ENCODE peak calls at places on chromosomes 11 and 22, in nine cellular contexts. N is AG04450, L is left ventricle myocardium inferior, A is OCI-LY7, O is astrocyte of the spinal cord, Z is kidney epithelial cell, I is lung, E is esophagus squamous epithelium, M is MCF 10A. G is an unnamed sample.

GRCh38 chr11:33329705-33330329 is 72.6 kb downstream of the HIPK3 start:
- DNase-seq in Z (peak), N (peak), I (no peak), L (no peak), O (peak), A (peak), E (no peak), M (peak), G (peak)

GRCh38 chr11:69638941-69639681 is 1.8 kb upstream of the CCND1 start:
- DNase-seq in Z (peak), O (peak), I (peak), L (peak), M (peak), A (peak), N (peak), E (no peak), G (peak)

GRCh38 chr22:44394246-44395115 is 81.7 kb upstream of the SHISAL1 start:
- DNase-seq in O (no peak), E (no peak), Z (no peak), A (no peak), I (no peak), N (no peak), M (no peak), L (peak), G (no peak)

GRCh38 chr11:40867991-40868685 is 591.3 kb downstream of the LRRC4C start:
- DNase-seq in M (no peak), E (no peak), N (no peak), L (no peak), A (no peak), O (no peak), Z (no peak), I (no peak), G (no peak)

GRCh38 chr11:35115688-35116030 is 23.3 kb upstream of the CD44 start:
- DNase-seq in O (no peak), M (peak), A (peak), N (no peak), L (no peak), E (no peak), I (no peak), Z (no peak), G (no peak)

GRCh38 chr22:28142361-28142801 is 223.3 kb upstream of the PITPNB start:
- DNase-seq in L (no peak), O (peak), E (no peak), N (peak), A (no peak), M (peak), Z (peak), I (no peak), G (no peak)

GRCh38 chr22:47337161-47337621 is 574.7 kb downstream of the TBC1D22A start:
- DNase-seq in M (peak), Z (peak), L (no peak), O (peak), N (peak), I (no peak), A (no peak), E (no peak), G (no peak)

GRCh38 chr11:131036544-131036943 is 120.3 kb upstream of the SNX19 start:
- DNase-seq in O (no peak), N (no peak), Z (no peak), L (no peak), E (no peak), I (no peak), M (no peak), A (no peak), G (no peak)

GRCh38 chr11:130088909-130089668 is 19.4 kb downstream of the APLP2 start:
- DNase-seq in N (no peak), M (peak), E (no peak), O (no peak), L (no peak), Z (no peak), I (no peak), A (no peak), G (no peak)

GRCh38 chr11:75237050-75237449 is 3.5 kb upstream of the TPBGL start:
- DNase-seq in N (no peak), O (no peak), L (no peak), I (no peak), Z (no peak), M (no peak), E (no peak), A (no peak), G (no peak)

GRCh38 chr11:104256525-104256924 is 92.6 kb upstream of the PDGFD start:
- DNase-seq in A (no peak), E (no peak), N (no peak), M (peak), I (no peak), O (peak), Z (no peak), L (no peak), G (no peak)

DNA sequence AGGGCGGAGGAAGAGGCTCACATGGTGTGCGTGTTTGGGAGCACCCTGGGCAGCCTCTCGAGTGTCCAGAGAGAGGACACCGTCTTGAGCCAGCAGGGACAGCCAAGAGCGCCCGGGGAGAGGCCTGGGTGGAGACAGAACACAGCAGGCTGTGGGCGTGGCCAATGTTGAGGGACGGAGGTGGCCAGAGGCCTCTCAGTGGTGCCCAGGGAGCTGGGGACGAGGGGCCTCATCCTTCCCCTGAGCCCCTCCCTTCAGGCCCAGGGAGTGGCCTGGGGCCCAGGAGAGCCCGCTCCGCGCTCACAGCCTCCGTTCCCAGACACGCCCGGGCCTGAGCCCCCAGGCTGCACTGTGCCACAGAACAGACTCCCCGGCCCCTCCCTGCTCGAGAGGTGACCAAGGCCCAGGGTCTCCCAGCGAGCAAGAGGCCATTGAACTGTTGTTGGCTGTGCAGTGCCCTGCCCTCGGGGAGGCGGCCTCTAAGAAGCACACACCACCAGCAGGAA is 48.4 kb downstream of the CDKN1C start:
- DNase-seq in I (peak), Z (no peak), O (no peak), A (no peak), N (no peak), L (peak), M (peak), E (no peak), G (no peak)
- TF ChIP-seq CTCF in I (no peak), Z (peak), O (peak), A (no peak), N (peak), L (peak), M (no peak), E (peak), G (no peak)

DNA sequence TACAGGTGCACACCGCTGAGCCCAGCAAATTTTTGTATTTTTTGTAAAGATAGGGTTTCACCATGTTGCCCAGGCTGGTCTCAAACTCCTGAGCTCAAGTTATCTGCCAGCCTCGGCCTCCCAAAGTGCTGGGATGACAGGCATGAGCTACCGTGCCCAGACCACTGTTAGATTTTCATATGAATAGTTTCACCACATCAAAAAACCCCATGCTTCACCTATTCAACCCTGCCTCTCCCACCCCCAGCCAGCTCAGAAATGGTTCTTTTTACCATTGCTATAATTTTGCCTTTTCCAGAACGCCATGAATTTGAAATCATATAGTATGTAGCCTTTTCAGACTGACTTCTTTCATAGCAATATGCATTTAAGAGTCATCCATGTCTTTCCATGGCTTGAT is 37.9 kb downstream of the CDPF1 start:
- DNase-seq in E (no peak), Z (no peak), M (no peak), N (no peak), L (no peak), I (no peak), A (no peak), O (no peak), G (no peak)
- TF ChIP-seq CTCF in E (no peak), Z (no peak), M (no peak), N (no peak), L (no peak), I (no peak), A (no peak), O (no peak), G (no peak)

DNA sequence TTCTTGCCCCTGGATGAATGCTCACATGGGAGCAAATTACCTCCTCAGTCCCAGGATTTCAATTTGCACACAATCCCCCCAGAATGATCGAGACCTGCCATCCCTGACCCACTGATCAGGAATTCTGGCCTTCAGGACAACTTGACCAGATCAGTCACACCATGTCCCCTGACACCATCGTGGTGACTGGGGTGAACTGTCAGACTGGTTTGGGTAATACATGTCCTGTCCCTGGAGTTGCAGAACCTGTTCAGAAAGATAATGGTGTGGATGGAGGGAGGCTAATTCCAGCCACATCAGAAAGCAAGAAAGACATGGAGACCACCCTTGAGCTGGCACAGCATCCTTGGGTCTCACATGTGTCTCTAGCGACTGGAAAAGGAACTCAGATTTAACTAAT is 57.9 kb upstream of the TOP3B start:
- DNase-seq in L (no peak), N (no peak), E (no peak), A (no peak), I (no peak), O (no peak), Z (no peak), M (no peak), G (no peak)
- TF ChIP-seq CTCF in L (no peak), N (no peak), E (no peak), A (no peak), I (no peak), O (no peak), Z (no peak), M (no peak), G (no peak)

GRCh38 chr22:39502109-39502788 is at the start of gene MIEF1:
- DNase-seq in N (peak), O (peak), M (peak), L (peak), A (peak), Z (peak), I (peak), E (peak), G (peak)
- TF ChIP-seq CTCF in N (peak), O (peak), M (no peak), L (no peak), A (no peak), Z (peak), I (no peak), E (no peak), G (no peak)

DNA sequence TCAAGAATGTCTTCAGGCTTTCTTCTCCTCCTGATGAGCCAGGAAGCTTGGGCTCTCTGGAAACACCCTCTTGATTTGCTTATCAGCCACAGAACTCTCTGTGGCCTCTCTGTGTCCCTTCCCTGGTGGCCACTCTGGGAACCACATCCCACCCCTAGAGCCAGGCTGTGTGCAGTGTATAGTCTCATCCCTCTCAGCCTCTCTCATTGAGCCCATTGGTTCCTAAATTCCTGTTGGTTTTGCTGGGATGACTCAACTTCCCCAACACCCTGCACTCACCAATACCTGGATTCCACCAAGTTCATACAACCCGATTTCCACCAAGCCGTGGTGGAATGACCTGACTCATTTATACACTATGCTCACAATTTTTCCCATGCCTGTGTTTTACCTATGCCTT is 5.2 kb downstream of the IRAG1 start:
- DNase-seq in E (no peak), N (no peak), Z (peak), O (peak), A (no peak), I (no peak), M (no peak), L (no peak), G (no peak)
- TF ChIP-seq CTCF in E (no peak), N (peak), Z (peak), O (peak), A (no peak), I (no peak), M (peak), L (peak), G (no peak)

G was measured in GM10248.